ENCODE peak calls at places on chromosome 19, in five cellular contexts. M, T, U, O and S are unnamed samples.

GRCh38 chr19:42397315-42398166 is 7.4 kb upstream of the CNFN start:
- DNase-seq in O (no peak), M (no peak), U (no peak), T (no peak), S (peak)

GRCh38 chr19:3575260-3575741 is 2.6 kb downstream of the HMG20B start:
- DNase-seq in U (no peak), M (no peak), O (peak), T (no peak), S (no peak)

GRCh38 chr19:30109565-30109964 is 167.5 kb downstream of the URI1 start:
- DNase-seq in T (no peak), O (no peak), M (no peak), U (no peak), S (no peak)

GRCh38 chr19:1884719-1885334 is 469 bp downstream of the ABHD17A start:
- DNase-seq in U (no peak), O (no peak), T (no peak), M (no peak), S (no peak)

GRCh38 chr19:5949792-5950305 is 28.1 kb downstream of the RANBP3 start:
- DNase-seq in M (peak), U (no peak), O (no peak), T (no peak), S (no peak)

GRCh38 chr19:40365613-40366401 is 17.3 kb downstream of the PLD3 start:
- DNase-seq in M (no peak), U (peak), O (no peak), T (peak), S (peak)

GRCh38 chr19:33559996-33560395 is 38.4 kb upstream of the PEPD start:
- DNase-seq in M (no peak), T (no peak), U (no peak), O (no peak), S (no peak)

GRCh38 chr19:10392120-10392519 is 11.2 kb downstream of the CDC37 start:
- DNase-seq in M (no peak), T (no peak), U (no peak), O (no peak), S (no peak)